ENCODE peak calls at places on chromosome 2, in eight cellular contexts. B, L, S, J, M, Z, N and E are unnamed samples.

GRCh38 chr2:45007356-45007755 is 1.9 kb downstream of the SIX2 start:
- DNase-seq in L (no peak), M (no peak), Z (no peak), J (no peak), N (no peak), S (no peak), B (no peak), E (no peak)

GRCh38 chr2:43424262-43425207 is 171.3 kb downstream of the THADA start:
- DNase-seq in S (no peak), J (peak), M (no peak), Z (no peak), L (no peak), N (no peak), B (no peak), E (no peak)

GRCh38 chr2:185970148-185970852 is 231.7 kb downstream of the FSIP2 start:
- DNase-seq in M (no peak), B (no peak), N (no peak), Z (no peak), L (no peak), J (peak), S (peak), E (peak)

GRCh38 chr2:158412206-158412605 is 44.3 kb downstream of the CCDC148 start:
- DNase-seq in Z (no peak), J (peak), B (no peak), M (no peak), L (no peak), N (no peak), S (no peak), E (no peak)

GRCh38 chr2:222545821-222546540 is 109.9 kb downstream of the FARSB start:
- DNase-seq in B (no peak), Z (no peak), M (no peak), J (no peak), L (no peak), N (no peak), S (no peak), E (no peak)

GRCh38 chr2:8344725-8345124 is 337.1 kb upstream of the ID2 start:
- DNase-seq in S (no peak), L (no peak), N (no peak), J (no peak), M (no peak), B (no peak), Z (no peak), E (no peak)

GRCh38 chr2:127254386-127254981 is 34.4 kb upstream of the CYP27C1 start:
- DNase-seq in J (peak), L (no peak), N (no peak), S (no peak), Z (no peak), B (no peak), M (no peak), E (peak)

GRCh38 chr2:186683341-186683740 is 10.5 kb upstream of the FAM171B start:
- DNase-seq in L (no peak), Z (no peak), S (no peak), J (no peak), N (no peak), M (no peak), B (no peak), E (no peak)

GRCh38 chr2:23595601-23596251 is 210.7 kb downstream of the KLHL29 start:
- DNase-seq in N (no peak), J (peak), M (no peak), B (peak), S (peak), L (no peak), Z (no peak), E (peak)

GRCh38 chr2:144454466-144455287 is 65.2 kb downstream of the ZEB2 start:
- DNase-seq in L (no peak), Z (no peak), B (no peak), N (no peak), S (no peak), J (no peak), M (no peak), E (no peak)

GRCh38 chr2:3424171-3424795 is 44.8 kb downstream of the TRAPPC12 start:
- DNase-seq in Z (no peak), N (no peak), M (no peak), S (no peak), L (no peak), J (no peak), B (no peak), E (no peak)
- TF ChIP-seq CTCF in Z (peak), N (no peak), M (no peak), S (peak), L (no peak), J (no peak), B (no peak), E (peak)

GRCh38 chr2:48914477-48915077 is 159.1 kb upstream of the LHCGR start:
- DNase-seq in M (peak), N (no peak), L (no peak), S (no peak), B (no peak), Z (no peak), J (no peak), E (no peak)

GRCh38 chr2:48915227-48915626 is 159.7 kb upstream of the LHCGR start:
- DNase-seq in J (no peak), L (no peak), S (no peak), M (no peak), Z (no peak), N (no peak), B (no peak), E (no peak)

GRCh38 chr2:48906640-48907039 is 151.1 kb upstream of the LHCGR start:
- DNase-seq in L (no peak), N (no peak), J (no peak), S (no peak), M (peak), B (no peak), Z (no peak), E (no peak)

GRCh38 chr2:48915884-48916283 is 160.4 kb upstream of the LHCGR start:
- DNase-seq in J (no peak), L (no peak), Z (no peak), S (no peak), M (no peak), N (no peak), B (no peak), E (no peak)

DNA sequence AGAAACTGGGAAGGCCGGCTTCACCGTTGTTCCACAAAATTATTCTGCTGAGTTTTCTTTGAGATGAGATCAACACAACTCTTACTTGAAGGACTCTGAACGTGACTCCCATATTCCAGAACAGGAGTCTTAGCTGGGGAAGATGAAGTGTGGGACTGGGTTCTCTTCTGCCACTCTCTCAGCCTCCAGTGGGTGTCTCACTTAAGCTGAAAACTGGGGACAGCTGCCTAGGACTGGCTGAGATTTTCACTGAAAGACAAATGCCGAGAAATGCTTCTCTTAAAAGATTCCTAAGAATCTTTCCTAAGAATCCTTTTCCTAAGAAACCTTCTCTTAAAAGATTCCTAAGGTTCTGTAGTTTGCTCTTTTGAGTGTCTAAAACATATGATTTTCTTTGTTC is 156.6 kb upstream of the LHCGR start:
- DNase-seq in M (peak), N (no peak), L (no peak), J (no peak), B (no peak), S (peak), Z (no peak), E (no peak)
- TF ChIP-seq CTCF in M (peak), N (no peak), L (no peak), J (no peak), B (no peak), S (peak), Z (no peak), E (no peak)

GRCh38 chr2:10448646-10449480 is 736 bp upstream of the ODC1 start:
- DNase-seq in B (peak), L (peak), S (peak), J (peak), M (peak), Z (peak), N (peak), E (peak)
- TF ChIP-seq CTCF in B (no peak), L (peak), S (peak), J (no peak), M (peak), Z (no peak), N (peak), E (no peak)

GRCh38 chr2:206208900-206209299 is 49.2 kb downstream of the EEF1B2 start:
- DNase-seq in S (no peak), N (no peak), Z (no peak), L (no peak), M (no peak), J (no peak), B (no peak), E (no peak)

GRCh38 chr2:206211657-206212255 is 52.1 kb downstream of the EEF1B2 start:
- DNase-seq in Z (no peak), L (no peak), S (no peak), M (no peak), J (peak), B (no peak), N (no peak), E (peak)

GRCh38 chr2:206213514-206213845 is 53.8 kb downstream of the EEF1B2 start:
- DNase-seq in L (no peak), M (no peak), Z (no peak), S (no peak), J (no peak), B (no peak), N (no peak), E (no peak)

GRCh38 chr2:206217162-206217561 is 57.3 kb upstream of the ZDBF2 start:
- DNase-seq in N (no peak), M (no peak), J (no peak), B (no peak), Z (no peak), L (no peak), S (peak), E (no peak)

DNA sequence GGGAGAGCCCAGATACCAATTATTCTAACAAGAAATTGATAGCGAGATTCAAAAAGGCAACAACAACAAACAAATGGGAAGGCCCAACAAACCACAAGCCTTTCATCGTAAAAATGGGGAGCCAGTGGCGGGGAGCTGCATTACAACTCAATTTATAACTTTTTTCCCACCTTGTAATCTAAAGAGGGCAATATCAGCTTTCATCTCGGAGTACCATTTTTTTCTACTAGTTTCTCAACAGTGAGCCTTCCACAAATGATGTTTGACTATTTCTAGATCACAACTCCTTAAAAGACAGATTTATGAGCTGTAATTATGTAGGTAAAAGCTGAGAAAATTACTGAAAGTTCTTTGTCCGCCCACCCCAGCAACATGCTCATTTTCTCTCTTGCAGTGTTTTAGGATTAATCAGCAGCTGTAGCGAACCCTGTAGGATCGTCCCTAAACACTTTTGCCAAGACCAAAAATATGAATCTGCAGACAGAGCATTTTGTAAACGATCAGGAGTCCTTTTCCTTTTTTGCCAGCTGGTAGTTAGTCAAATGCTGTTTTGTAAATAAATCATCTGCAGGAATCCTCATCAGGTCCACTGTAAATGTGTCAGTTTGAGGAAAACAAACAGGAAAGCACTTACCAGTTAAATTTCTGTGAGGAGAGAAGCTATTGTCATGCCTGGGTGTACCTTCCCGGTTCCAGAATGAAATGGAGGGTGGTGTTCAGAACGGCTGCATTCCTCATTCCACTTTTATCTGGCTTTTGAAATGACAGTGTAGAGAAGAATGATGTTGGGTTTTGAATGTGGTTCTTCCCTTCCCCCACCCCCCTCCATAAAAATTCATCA is 53.2 kb downstream of the EEF1B2 start:
- DNase-seq in B (no peak), L (no peak), Z (no peak), N (no peak), M (no peak), J (peak), S (no peak), E (no peak)
- TF ChIP-seq CTCF in B (no peak), L (no peak), Z (no peak), N (no peak), M (no peak), J (peak), S (peak), E (no peak)

GRCh38 chr2:138071720-138072719 is 107.7 kb downstream of the HNMT start:
- DNase-seq in M (no peak), S (peak), N (peak), J (peak), B (no peak), Z (no peak), L (no peak), E (no peak)
- TF ChIP-seq CTCF in M (no peak), S (no peak), N (no peak), J (no peak), B (no peak), Z (no peak), L (no peak), E (no peak)

GRCh38 chr2:11835403-11835802 is 89.0 kb downstream of the LPIN1 start:
- DNase-seq in M (no peak), L (no peak), S (no peak), N (no peak), J (no peak), Z (no peak), B (no peak), E (no peak)
- TF ChIP-seq CTCF in M (no peak), L (no peak), S (no peak), N (no peak), J (peak), Z (no peak), B (no peak), E (no peak)

GRCh38 chr2:172672114-172672513 is 63.5 kb upstream of the RAPGEF4 start:
- DNase-seq in M (no peak), B (no peak), N (peak), L (no peak), Z (no peak), S (no peak), J (peak), E (no peak)

GRCh38 chr2:172671506-172671905 is 64.1 kb upstream of the RAPGEF4 start:
- DNase-seq in S (no peak), N (no peak), J (no peak), M (no peak), L (no peak), B (no peak), Z (no peak), E (no peak)

GRCh38 chr2:172674968-172675303 is 60.7 kb upstream of the RAPGEF4 start:
- DNase-seq in J (no peak), S (no peak), Z (no peak), B (no peak), M (no peak), N (no peak), L (no peak), E (no peak)

GRCh38 chr2:172672999-172673726 is 62.5 kb upstream of the RAPGEF4 start:
- DNase-seq in N (no peak), L (no peak), Z (no peak), S (no peak), J (no peak), M (no peak), B (no peak), E (peak)

GRCh38 chr2:172674034-172674967 is 61.3 kb upstream of the RAPGEF4 start:
- DNase-seq in Z (no peak), S (peak), N (no peak), M (peak), J (no peak), L (peak), B (peak), E (no peak)
- TF ChIP-seq CTCF in Z (no peak), S (peak), N (no peak), M (peak), J (peak), L (peak), B (peak), E (no peak)

DNA sequence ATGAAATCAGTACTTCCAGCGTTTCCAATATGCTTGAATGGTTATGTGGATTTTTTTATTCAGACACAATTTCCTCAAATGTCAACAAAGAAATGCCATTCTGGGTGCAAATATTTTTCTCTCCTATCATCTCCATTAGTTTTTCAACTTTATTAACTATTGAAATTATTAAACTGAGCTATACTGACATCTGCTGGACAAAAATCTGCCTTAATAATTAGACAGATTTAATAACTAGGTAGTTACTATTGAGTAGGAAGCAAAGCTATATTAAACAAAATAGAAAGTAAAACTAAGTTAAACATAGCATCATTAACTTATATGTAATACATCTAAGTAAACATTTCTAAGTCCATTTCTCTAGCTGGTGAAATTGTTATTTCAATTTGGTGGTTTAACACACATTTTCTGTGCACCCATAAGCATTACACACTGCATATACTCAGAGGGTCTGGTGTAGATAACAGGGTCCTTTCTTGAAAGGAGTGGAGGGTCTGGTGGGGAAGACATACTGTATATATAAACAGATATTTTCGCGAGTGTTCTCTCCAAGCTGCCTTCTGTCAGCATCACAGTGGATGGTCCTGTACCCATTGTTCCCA is 77.0 kb downstream of the LANCL1 start:
- DNase-seq in L (no peak), M (peak), Z (no peak), J (peak), N (no peak), B (no peak), S (no peak), E (no peak)
- TF ChIP-seq CTCF in L (peak), M (peak), Z (peak), J (peak), N (peak), B (peak), S (peak), E (peak)